ENCODE peak calls at places on chromosomes 13 and 19, in five cellular contexts. C is SK-N-SH, D is GM12878, F is HepG2, U is K562. R is an unnamed sample.

GRCh38 chr19:44050740-44051653 is 839 bp upstream of the ZNF223 start:
- DNase-seq in C (no peak), D (no peak), F (no peak), U (no peak), R (no peak)

GRCh38 chr19:13796301-13797057 is 1.2 kb downstream of the ZSWIM4 start:
- DNase-seq in C (peak; percentile 43), D (no peak), F (peak; percentile 23), U (peak; percentile 8), R (no peak)

GRCh38 chr19:16062789-16063188 is 13.5 kb upstream of the TPM4 start:
- DNase-seq in C (peak; percentile 73), D (no peak), F (no peak), U (peak; percentile 75), R (peak; percentile 70)

GRCh38 chr13:45108716-45109706 is 11.3 kb upstream of the GTF2F2 start:
- DNase-seq in C (no peak), D (peak; percentile 33), F (no peak), U (no peak), R (no peak)

GRCh38 chr13:23870356-23871146 is 18.6 kb downstream of the MIPEP start:
- DNase-seq in C (no peak), D (no peak), F (no peak), U (no peak), R (no peak)

GRCh38 chr13:49366841-49367240 is 77.0 kb downstream of the CAB39L start:
- DNase-seq in C (no peak), D (no peak), F (no peak), U (no peak), R (no peak)

GRCh38 chr13:113646921-113647340 is 11.1 kb downstream of the ATP4B start:
- DNase-seq in C (no peak), D (no peak), F (no peak), U (no peak), R (no peak)

GRCh38 chr19:11538232-11539036 is at the start of gene CNN1:
- DNase-seq in C (no peak), D (no peak), F (peak; percentile 29), U (peak; percentile 83), R (no peak)

GRCh38 chr13:77898097-77898496 is 20.5 kb downstream of the EDNRB start:
- DNase-seq in C (no peak), D (peak; percentile 66), F (no peak), U (no peak), R (no peak)

GRCh38 chr19:10107817-10108367 is 1.7 kb downstream of the PPAN start:
- DNase-seq in C (no peak), D (no peak), F (no peak), U (no peak), R (no peak)

GRCh38 chr19:43739836-43740235 is 14.9 kb downstream of the SMG9 start:
- DNase-seq in C (no peak), D (no peak), F (no peak), U (no peak), R (no peak)

GRCh38 chr13:50589651-50590054 is 253.8 kb downstream of the DLEU7 start:
- DNase-seq in C (no peak), D (no peak), F (no peak), U (no peak), R (no peak)

GRCh38 chr19:36497001-36497400 is 7.6 kb upstream of the ZNF566 start:
- DNase-seq in C (no peak), D (no peak), F (no peak), U (no peak), R (no peak)

GRCh38 chr19:36527873-36528193 is 238 bp downstream of the ZNF260 start:
- DNase-seq in C (no peak), D (no peak), F (no peak), U (no peak), R (no peak)

GRCh38 chr19:23762884-23763711 is 4.4 kb upstream of the ZNF681 start:
- DNase-seq in C (peak; percentile 87), D (peak; percentile 32), F (no peak), U (peak; percentile 86), R (no peak)

GRCh38 chr13:40064723-40065122 is 409.3 kb downstream of the COG6 start:
- DNase-seq in C (no peak), D (no peak), F (no peak), U (no peak), R (no peak)

GRCh38 chr19:17510220-17510993 is 1.0 kb upstream of the PGLS start:
- DNase-seq in C (no peak), D (no peak), F (no peak), U (no peak), R (no peak)

GRCh38 chr13:62781866-62782265 is 1366.2 kb upstream of the PCDH20 start:
- DNase-seq in C (no peak), D (no peak), F (no peak), U (no peak), R (no peak)

GRCh38 chr13:53885997-53886396 is 857.4 kb downstream of the OLFM4 start:
- DNase-seq in C (no peak), D (no peak), F (no peak), U (no peak), R (no peak)

GRCh38 chr19:28764066-28764465 is 448.9 kb downstream of the UQCRFS1 start:
- DNase-seq in C (no peak), D (no peak), F (no peak), U (no peak), R (no peak)

GRCh38 chr19:31231181-31231580 is 118.1 kb downstream of the TSHZ3 start:
- DNase-seq in C (no peak), D (no peak), F (no peak), U (no peak), R (no peak)

GRCh38 chr19:28874742-28875141 is 338.2 kb downstream of the UQCRFS1 start:
- DNase-seq in C (no peak), D (no peak), F (no peak), U (no peak), R (no peak)

GRCh38 chr19:49413348-49413747 is 9.9 kb downstream of the PTH2 start:
- DNase-seq in C (peak; percentile 74), D (no peak), F (no peak), U (no peak), R (no peak)

GRCh38 chr13:97369269-97369893 is 64.6 kb upstream of the RAP2A start:
- DNase-seq in C (no peak), D (no peak), F (no peak), U (no peak), R (no peak)

GRCh38 chr13:102599451-102600012 is 2.7 kb downstream of the TPP2 start:
- DNase-seq in C (no peak), D (no peak), F (no peak), U (no peak), R (no peak)

GRCh38 chr19:35908010-35908441 is at the start of gene TYROBP:
- DNase-seq in C (no peak), D (no peak), F (no peak), U (no peak), R (no peak)

GRCh38 chr19:17796013-17796837 is 1.3 kb downstream of the B3GNT3 start:
- DNase-seq in C (no peak), D (no peak), F (peak; percentile 45), U (no peak), R (no peak)

GRCh38 chr13:28131646-28132045 is 6.7 kb upstream of the PAN3 start:
- DNase-seq in C (no peak), D (no peak), F (no peak), U (no peak), R (no peak)

GRCh38 chr13:34369925-34370324 is 552.0 kb downstream of the RFC3 start:
- DNase-seq in C (no peak), D (no peak), F (no peak), U (no peak), R (no peak)
- TF ChIP-seq FOXM1 in C (no peak), D (no peak), F (no peak), U (no peak), R (no peak)

GRCh38 chr19:47890865-47891621 is 4.9 kb upstream of the SULT2A1 start:
- DNase-seq in C (no peak), D (no peak), F (no peak), U (no peak), R (no peak)

GRCh38 chr19:47895165-47895782 is 9.2 kb upstream of the SULT2A1 start:
- DNase-seq in C (no peak), D (no peak), F (peak; percentile 58), U (no peak), R (no peak)

GRCh38 chr19:47896019-47896418 is 9.9 kb upstream of the SULT2A1 start:
- DNase-seq in C (no peak), D (no peak), F (no peak), U (no peak), R (no peak)

GRCh38 chr19:47891622-47891922 is 5.5 kb upstream of the SULT2A1 start:
- DNase-seq in C (peak; percentile 31), D (no peak), F (no peak), U (no peak), R (no peak)

DNA sequence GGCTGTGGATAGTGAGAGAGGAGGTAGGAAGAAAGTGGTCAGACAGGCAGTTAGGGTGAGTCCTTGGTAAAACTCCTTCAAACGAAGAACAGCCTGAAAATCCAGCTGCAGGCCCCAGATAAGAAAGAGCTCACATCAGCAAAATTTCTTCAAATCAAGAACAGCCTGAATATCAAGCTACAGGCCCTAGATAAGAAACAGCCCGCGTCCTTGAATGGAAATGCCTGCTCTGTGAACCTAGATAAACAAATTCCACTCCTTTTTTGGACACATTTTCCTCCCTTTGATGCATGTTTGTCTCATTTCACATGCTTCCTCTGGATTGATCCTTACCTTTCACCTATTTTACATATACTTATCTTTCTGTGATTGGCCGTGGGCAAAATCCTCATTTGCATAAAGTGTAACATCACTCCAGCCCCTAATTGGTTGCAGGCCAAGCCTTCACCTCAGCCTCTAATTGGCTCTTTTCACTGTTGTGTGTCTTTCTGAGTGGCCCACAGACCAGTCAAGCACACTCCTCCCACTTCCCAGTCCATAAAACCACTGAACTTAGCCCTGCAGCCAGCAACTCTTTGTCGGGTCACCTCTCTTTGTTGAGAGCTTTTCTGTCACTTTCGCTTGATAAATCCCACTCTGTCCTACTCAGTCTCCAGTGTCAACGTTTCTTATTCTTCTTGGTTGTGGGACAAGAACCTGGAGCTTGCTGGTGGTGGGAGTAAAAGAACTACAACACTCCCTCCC is 6.0 kb upstream of the SULT2A1 start:
- DNase-seq in C (no peak), D (no peak), F (peak; percentile 99), U (peak; percentile 81), R (no peak)
- TF ChIP-seq FOXM1 in C (no peak), D (no peak), F (no peak), U (no peak), R (no peak)

GRCh38 chr13:73231456-73231855 is 172.7 kb downstream of the KLF5 start:
- DNase-seq in C (no peak), D (no peak), F (no peak), U (no peak), R (no peak)
- TF ChIP-seq FOXM1 in C (no peak), D (no peak), F (no peak), U (no peak), R (no peak)

GRCh38 chr13:65468628-65469027 is 1761.5 kb downstream of the PCDH9 start:
- DNase-seq in C (no peak), D (no peak), F (no peak), U (no peak), R (no peak)

GRCh38 chr13:65470781-65471180 is 1759.4 kb downstream of the PCDH9 start:
- DNase-seq in C (no peak), D (no peak), F (no peak), U (no peak), R (no peak)

GRCh38 chr13:65473199-65473598 is 1756.9 kb downstream of the PCDH9 start:
- DNase-seq in C (no peak), D (no peak), F (no peak), U (no peak), R (no peak)

DNA sequence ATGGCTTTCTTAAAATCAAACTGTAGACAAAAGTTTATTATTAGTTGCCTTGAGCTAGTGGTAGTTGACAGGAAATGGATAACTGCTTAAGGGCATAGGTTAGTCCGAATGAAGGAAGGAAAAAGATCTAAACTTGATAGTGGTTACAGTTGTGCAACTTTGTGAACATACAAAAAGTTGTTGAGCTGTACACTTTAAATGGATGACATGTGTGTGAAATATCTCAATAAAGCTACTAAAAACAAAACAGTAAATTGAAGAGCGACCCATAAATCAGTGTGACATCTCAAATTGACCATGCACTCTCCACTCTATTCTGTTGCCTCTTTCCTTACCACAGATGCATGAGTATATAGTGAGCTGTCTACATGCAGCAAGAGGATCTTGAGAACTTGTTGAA is 1757.8 kb downstream of the PCDH9 start:
- DNase-seq in C (no peak), D (no peak), F (no peak), U (no peak), R (peak; percentile 38)
- TF ChIP-seq FOXM1 in C (no peak), D (no peak), F (no peak), U (no peak), R (no peak)

R was measured in HEK293T.